ENCODE peak calls at places on chromosomes 3 and 15, in four cellular contexts. H is IMR-90, D is A549, S is K562. Q is an unnamed sample.

GRCh38 chr15:98845138-98845884 is 162.3 kb downstream of the PGPEP1L start:
- DNase-seq in H (no peak), D (peak; percentile 42), S (no peak), Q (no peak)

GRCh38 chr3:8769088-8769822 is at the start of gene OXTR:
- DNase-seq in H (peak; percentile 82), D (peak; percentile 66), S (peak; percentile 91), Q (no peak)

GRCh38 chr3:79477242-79477641 is 290.6 kb downstream of the ROBO1 start:
- DNase-seq in H (no peak), D (no peak), S (no peak), Q (no peak)

GRCh38 chr3:28948685-28949084 is 332.2 kb upstream of the RBMS3 start:
- DNase-seq in H (no peak), D (no peak), S (no peak), Q (no peak)

GRCh38 chr3:45055411-45056143 is 29.5 kb downstream of the CLEC3B start:
- DNase-seq in H (peak; percentile 96), D (peak; percentile 49), S (peak; percentile 59), Q (no peak)

GRCh38 chr3:123258811-123259420 is 57.2 kb downstream of the SEC22A start:
- DNase-seq in H (peak; percentile 69), D (peak; percentile 65), S (no peak), Q (no peak)

GRCh38 chr3:43689766-43690399 is 855 bp upstream of the ABHD5 start:
- DNase-seq in H (no peak), D (no peak), S (no peak), Q (no peak)

GRCh38 chr3:127529346-127530188 is 61.0 kb downstream of the TPRA1 start:
- DNase-seq in H (no peak), D (no peak), S (no peak), Q (no peak)

GRCh38 chr3:126540342-126540849 is 16.4 kb downstream of the CHST13 start:
- DNase-seq in H (peak; percentile 93), D (peak; percentile 33), S (no peak), Q (no peak)

GRCh38 chr3:58085616-58086015 is 77.4 kb downstream of the FLNB start:
- DNase-seq in H (no peak), D (no peak), S (no peak), Q (no peak)

GRCh38 chr15:49832421-49832980 is 211.7 kb downstream of the DTWD1 start:
- DNase-seq in H (no peak), D (peak; percentile 79), S (no peak), Q (no peak)

GRCh38 chr15:32861741-32862140 is 143.9 kb downstream of the GREM1 start:
- DNase-seq in H (peak; percentile 73), D (no peak), S (no peak), Q (no peak)

GRCh38 chr3:130621824-130622223 is 104.8 kb downstream of the COL6A6 start:
- DNase-seq in H (no peak), D (no peak), S (no peak), Q (no peak)

GRCh38 chr15:64990168-64990470 is 405 bp upstream of the SPG21 start:
- DNase-seq in H (no peak), D (no peak), S (no peak), Q (no peak)

GRCh38 chr15:37056168-37056893 is 44.0 kb downstream of the MEIS2 start:
- DNase-seq in H (no peak), D (no peak), S (peak; percentile 12), Q (no peak)

GRCh38 chr15:73142802-73143762 is 90.8 kb downstream of the NEO1 start:
- DNase-seq in H (no peak), D (no peak), S (no peak), Q (peak; percentile 19)

GRCh38 chr3:116188231-116188785 is 257.0 kb downstream of the LSAMP start:
- DNase-seq in H (peak; percentile 66), D (no peak), S (no peak), Q (no peak)

GRCh38 chr3:158718490-158719170 is 13.6 kb downstream of the RARRES1 start:
- DNase-seq in H (peak; percentile 94), D (peak; percentile 85), S (no peak), Q (no peak)

GRCh38 chr3:8509961-8510360 is 8.3 kb downstream of the LMCD1 start:
- DNase-seq in H (peak; percentile 98), D (peak; percentile 68), S (no peak), Q (no peak)

GRCh38 chr15:40443255-40443654 is 2.5 kb downstream of the BAHD1 start:
- DNase-seq in H (no peak), D (no peak), S (no peak), Q (no peak)

GRCh38 chr3:48623851-48624547 is 2.4 kb upstream of the TMEM89 start:
- DNase-seq in H (no peak), D (no peak), S (no peak), Q (no peak)

GRCh38 chr3:180563411-180563810 is 38.6 kb upstream of the TTC14 start:
- DNase-seq in H (no peak), D (no peak), S (no peak), Q (no peak)

GRCh38 chr3:17333893-17334292 is 408.5 kb downstream of the TBC1D5 start:
- DNase-seq in H (no peak), D (no peak), S (no peak), Q (no peak)

GRCh38 chr3:50050361-50050760 is 38.4 kb upstream of the RBM5 start:
- DNase-seq in H (peak; percentile 83), D (no peak), S (no peak), Q (no peak)

GRCh38 chr15:58438956-58439355 is 7.2 kb downstream of the LIPC start:
- DNase-seq in H (peak; percentile 46), D (peak; percentile 88), S (peak; percentile 47), Q (no peak)

GRCh38 chr3:188529228-188529627 is 375.3 kb downstream of the LPP start:
- DNase-seq in H (peak; percentile 78), D (no peak), S (no peak), Q (no peak)

GRCh38 chr3:192091831-192092230 is 630.9 kb downstream of the PYDC2 start:
- DNase-seq in H (peak; percentile 1), D (no peak), S (no peak), Q (no peak)

GRCh38 chr3:134067311-134068161 is 37.8 kb upstream of the SLCO2A1 start:
- DNase-seq in H (no peak), D (no peak), S (no peak), Q (no peak)

GRCh38 chr3:12782172-12782815 is 14.2 kb upstream of the CAND2 start:
- DNase-seq in H (peak; percentile 75), D (peak; percentile 65), S (no peak), Q (no peak)

GRCh38 chr15:59993950-59994401 is 10.1 kb upstream of the FOXB1 start:
- DNase-seq in H (no peak), D (no peak), S (no peak), Q (no peak)

GRCh38 chr15:71116366-71116765 is 1.1 kb downstream of the THSD4 start:
- DNase-seq in H (peak; percentile 38), D (no peak), S (no peak), Q (no peak)

GRCh38 chr3:113161661-113162060 is 49.7 kb upstream of the BOC start:
- DNase-seq in H (no peak), D (no peak), S (no peak), Q (no peak)

GRCh38 chr3:29281265-29282228 is 676 bp downstream of the RBMS3 start:
- DNase-seq in H (peak; percentile 59), D (peak; percentile 31), S (no peak), Q (peak; percentile 63)

GRCh38 chr3:184320099-184320445 is 5.7 kb downstream of the EIF4G1 start:
- DNase-seq in H (peak; percentile 97), D (peak; percentile 88), S (peak; percentile 49), Q (no peak)
- TF ChIP-seq ELK1 in H (no peak), D (no peak), S (no peak), Q (no peak)

DNA sequence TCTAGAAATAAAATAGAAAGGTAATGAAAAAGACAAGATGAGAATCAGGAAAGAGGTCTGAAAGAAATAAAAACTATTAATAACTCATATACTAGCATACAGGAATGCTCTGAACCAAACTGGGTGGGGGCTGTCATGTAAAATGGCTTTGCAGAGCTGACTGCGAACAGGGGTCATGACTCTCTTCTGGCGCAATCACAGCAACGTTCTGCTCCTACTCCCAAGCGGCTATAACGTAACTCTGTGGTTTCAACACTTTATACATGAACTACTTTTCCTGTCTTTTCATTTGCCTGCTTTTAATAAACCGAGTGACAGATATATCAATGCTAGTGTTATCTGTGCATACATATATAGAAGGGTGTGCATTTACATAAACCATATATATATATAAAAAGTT is 116.7 kb downstream of the DLG1 start:
- DNase-seq in H (peak; percentile 72), D (peak; percentile 9), S (no peak), Q (no peak)
- TF ChIP-seq ELK1 in H (no peak), D (no peak), S (no peak), Q (no peak)

DNA sequence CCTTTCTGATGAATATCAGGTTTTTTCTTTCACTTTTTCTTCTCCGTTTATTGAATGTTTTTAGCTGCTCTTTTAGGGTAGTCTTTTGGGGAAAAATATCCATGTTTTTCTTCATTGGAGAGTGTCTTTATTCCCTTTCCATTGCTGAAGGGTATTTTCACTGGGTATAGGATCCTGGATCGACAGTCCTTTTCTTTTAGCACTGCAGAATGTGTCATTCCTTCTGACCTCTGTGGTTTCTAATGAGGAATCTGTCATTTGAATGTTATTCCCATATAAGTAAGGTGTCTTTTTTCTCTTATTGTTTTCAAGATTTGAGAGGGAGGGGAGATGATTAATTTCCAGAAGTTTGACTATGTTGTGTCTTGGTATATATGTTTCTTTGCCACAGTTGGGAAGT is 96.8 kb downstream of the BBX start:
- DNase-seq in H (no peak), D (no peak), S (no peak), Q (no peak)
- TF ChIP-seq ELK1 in H (no peak), D (no peak), S (no peak), Q (no peak)

GRCh38 chr3:183980408-183980807 is 37.3 kb downstream of the ABCC5 start:
- DNase-seq in H (no peak), D (no peak), S (no peak), Q (no peak)

GRCh38 chr3:183975981-183976662 is 41.6 kb downstream of the ABCC5 start:
- DNase-seq in H (peak; percentile 35), D (peak; percentile 7), S (no peak), Q (no peak)
- TF ChIP-seq ELK1 in H (no peak), D (no peak), S (no peak), Q (no peak)

Q was measured in GM12878.